ENCODE peak calls at places on chromosomes 3 and 15, in seven cellular contexts. One of them, this sample, is unnamed.

GRCh38 chr3:45509038-45509767 is 85.3 kb upstream of the LIMD1 start:
- DNase-seq in prostate gland: no peak
- DNase-seq in upper lobe of right lung: no peak
- DNase-seq in fibroblast of the aortic adventitia: peak
- DNase-seq in psoas muscle: no peak
- DNase-seq in dorsolateral prefrontal cortex: peak
- DNase-seq in H9: peak
- DNase-seq in this sample: no peak

GRCh38 chr3:171620825-171621434 is 160.7 kb upstream of the TNIK start:
- DNase-seq in prostate gland: no peak
- DNase-seq in upper lobe of right lung: no peak
- DNase-seq in fibroblast of the aortic adventitia: peak
- DNase-seq in psoas muscle: no peak
- DNase-seq in dorsolateral prefrontal cortex: no peak
- DNase-seq in H9: no peak
- DNase-seq in this sample: no peak

GRCh38 chr3:8560608-8561007 is 59.0 kb downstream of the LMCD1 start:
- DNase-seq in prostate gland: no peak
- DNase-seq in upper lobe of right lung: no peak
- DNase-seq in fibroblast of the aortic adventitia: peak
- DNase-seq in psoas muscle: no peak
- DNase-seq in dorsolateral prefrontal cortex: no peak
- DNase-seq in H9: no peak
- DNase-seq in this sample: no peak

GRCh38 chr3:34263014-34263714 is 464.7 kb downstream of the PDCD6IP start:
- DNase-seq in prostate gland: no peak
- DNase-seq in upper lobe of right lung: no peak
- DNase-seq in fibroblast of the aortic adventitia: no peak
- DNase-seq in psoas muscle: no peak
- DNase-seq in dorsolateral prefrontal cortex: peak
- DNase-seq in H9: no peak
- DNase-seq in this sample: no peak

GRCh38 chr15:29136815-29137214 is 132.8 kb downstream of the NSMCE3 start:
- DNase-seq in prostate gland: no peak
- DNase-seq in upper lobe of right lung: peak
- DNase-seq in fibroblast of the aortic adventitia: no peak
- DNase-seq in psoas muscle: no peak
- DNase-seq in dorsolateral prefrontal cortex: no peak
- DNase-seq in H9: peak
- DNase-seq in this sample: no peak

GRCh38 chr15:40471105-40471777 is 457 bp downstream of the CHST14 start:
- DNase-seq in prostate gland: no peak
- DNase-seq in upper lobe of right lung: peak
- DNase-seq in fibroblast of the aortic adventitia: no peak
- DNase-seq in psoas muscle: peak
- DNase-seq in dorsolateral prefrontal cortex: no peak
- DNase-seq in H9: peak
- DNase-seq in this sample: no peak

GRCh38 chr3:36164400-36164799 is 215.9 kb upstream of the STAC start:
- DNase-seq in prostate gland: no peak
- DNase-seq in upper lobe of right lung: no peak
- DNase-seq in fibroblast of the aortic adventitia: no peak
- DNase-seq in psoas muscle: no peak
- DNase-seq in dorsolateral prefrontal cortex: no peak
- DNase-seq in H9: no peak
- DNase-seq in this sample: no peak

GRCh38 chr15:91841861-91842260 is 11.6 kb upstream of the SLCO3A1 start:
- DNase-seq in prostate gland: no peak
- DNase-seq in upper lobe of right lung: no peak
- DNase-seq in fibroblast of the aortic adventitia: no peak
- DNase-seq in psoas muscle: no peak
- DNase-seq in dorsolateral prefrontal cortex: no peak
- DNase-seq in H9: no peak
- DNase-seq in this sample: no peak

GRCh38 chr3:99499235-99499798 is 139.1 kb upstream of the COL8A1 start:
- DNase-seq in prostate gland: no peak
- DNase-seq in upper lobe of right lung: no peak
- DNase-seq in fibroblast of the aortic adventitia: peak
- DNase-seq in psoas muscle: no peak
- DNase-seq in dorsolateral prefrontal cortex: no peak
- DNase-seq in H9: no peak
- DNase-seq in this sample: no peak

GRCh38 chr3:11080492-11080891 is 73.8 kb upstream of the HRH1 start:
- DNase-seq in prostate gland: no peak
- DNase-seq in upper lobe of right lung: peak
- DNase-seq in fibroblast of the aortic adventitia: no peak
- DNase-seq in psoas muscle: no peak
- DNase-seq in dorsolateral prefrontal cortex: no peak
- DNase-seq in H9: no peak
- DNase-seq in this sample: peak

GRCh38 chr3:46709721-46710120 is 7.9 kb downstream of the PRSS50 start:
- DNase-seq in prostate gland: no peak
- DNase-seq in upper lobe of right lung: peak
- DNase-seq in fibroblast of the aortic adventitia: no peak
- DNase-seq in psoas muscle: peak
- DNase-seq in dorsolateral prefrontal cortex: no peak
- DNase-seq in H9: no peak
- DNase-seq in this sample: no peak

GRCh38 chr3:112134335-112135124 is 1.5 kb upstream of the GCSAM start:
- DNase-seq in prostate gland: no peak
- DNase-seq in upper lobe of right lung: no peak
- DNase-seq in fibroblast of the aortic adventitia: peak
- DNase-seq in psoas muscle: no peak
- DNase-seq in dorsolateral prefrontal cortex: no peak
- DNase-seq in H9: no peak
- DNase-seq in this sample: no peak

GRCh38 chr15:78242128-78242527 is 7.8 kb upstream of the ACSBG1 start:
- DNase-seq in prostate gland: no peak
- DNase-seq in upper lobe of right lung: no peak
- DNase-seq in fibroblast of the aortic adventitia: no peak
- DNase-seq in psoas muscle: no peak
- DNase-seq in dorsolateral prefrontal cortex: no peak
- DNase-seq in H9: peak
- DNase-seq in this sample: no peak

GRCh38 chr15:61503383-61503969 is 274.4 kb upstream of the RORA start:
- DNase-seq in prostate gland: no peak
- DNase-seq in upper lobe of right lung: no peak
- DNase-seq in fibroblast of the aortic adventitia: no peak
- DNase-seq in psoas muscle: no peak
- DNase-seq in dorsolateral prefrontal cortex: no peak
- DNase-seq in H9: no peak
- DNase-seq in this sample: no peak

GRCh38 chr15:39250001-39250400 is 330.9 kb upstream of the THBS1 start:
- DNase-seq in prostate gland: no peak
- DNase-seq in upper lobe of right lung: no peak
- DNase-seq in fibroblast of the aortic adventitia: no peak
- DNase-seq in psoas muscle: no peak
- DNase-seq in dorsolateral prefrontal cortex: no peak
- DNase-seq in H9: no peak
- DNase-seq in this sample: no peak

GRCh38 chr15:56857828-56858227 is 60.6 kb upstream of the TCF12 start:
- DNase-seq in prostate gland: no peak
- DNase-seq in upper lobe of right lung: no peak
- DNase-seq in fibroblast of the aortic adventitia: no peak
- DNase-seq in psoas muscle: no peak
- DNase-seq in dorsolateral prefrontal cortex: no peak
- DNase-seq in H9: no peak
- DNase-seq in this sample: no peak

GRCh38 chr3:79039192-79039591 is 728.6 kb downstream of the ROBO1 start:
- DNase-seq in prostate gland: no peak
- DNase-seq in upper lobe of right lung: no peak
- DNase-seq in fibroblast of the aortic adventitia: peak
- DNase-seq in psoas muscle: no peak
- DNase-seq in dorsolateral prefrontal cortex: no peak
- DNase-seq in H9: no peak
- DNase-seq in this sample: no peak

GRCh38 chr3:190239325-190239724 is 82.9 kb downstream of the CLDN1 start:
- DNase-seq in prostate gland: no peak
- DNase-seq in upper lobe of right lung: no peak
- DNase-seq in fibroblast of the aortic adventitia: no peak
- DNase-seq in psoas muscle: no peak
- DNase-seq in dorsolateral prefrontal cortex: no peak
- DNase-seq in H9: no peak
- DNase-seq in this sample: no peak

GRCh38 chr15:58561321-58561720 is 129.5 kb downstream of the LIPC start:
- DNase-seq in prostate gland: no peak
- DNase-seq in upper lobe of right lung: no peak
- DNase-seq in fibroblast of the aortic adventitia: no peak
- DNase-seq in psoas muscle: no peak
- DNase-seq in dorsolateral prefrontal cortex: no peak
- DNase-seq in H9: no peak
- DNase-seq in this sample: no peak

GRCh38 chr15:77415450-77416448 is 4.2 kb downstream of the PEAK1 start:
- DNase-seq in prostate gland: no peak
- DNase-seq in upper lobe of right lung: no peak
- DNase-seq in fibroblast of the aortic adventitia: peak
- DNase-seq in psoas muscle: no peak
- DNase-seq in dorsolateral prefrontal cortex: no peak
- DNase-seq in H9: no peak
- DNase-seq in this sample: no peak

GRCh38 chr3:60025071-60026055 is 975.5 kb upstream of the CFAP20DC start:
- DNase-seq in prostate gland: no peak
- DNase-seq in upper lobe of right lung: no peak
- DNase-seq in fibroblast of the aortic adventitia: peak
- DNase-seq in psoas muscle: no peak
- DNase-seq in dorsolateral prefrontal cortex: no peak
- DNase-seq in H9: no peak
- DNase-seq in this sample: no peak

GRCh38 chr15:57527382-57528091 is 64.2 kb upstream of the MYZAP start:
- DNase-seq in prostate gland: peak
- DNase-seq in upper lobe of right lung: no peak
- DNase-seq in fibroblast of the aortic adventitia: peak
- DNase-seq in psoas muscle: no peak
- DNase-seq in dorsolateral prefrontal cortex: no peak
- DNase-seq in H9: peak
- DNase-seq in this sample: no peak

GRCh38 chr3:194689493-194689901 is 3.8 kb downstream of the FAM43A start:
- DNase-seq in prostate gland: no peak
- DNase-seq in upper lobe of right lung: no peak
- DNase-seq in fibroblast of the aortic adventitia: peak
- DNase-seq in psoas muscle: peak
- DNase-seq in dorsolateral prefrontal cortex: no peak
- DNase-seq in H9: no peak
- DNase-seq in this sample: peak

DNA sequence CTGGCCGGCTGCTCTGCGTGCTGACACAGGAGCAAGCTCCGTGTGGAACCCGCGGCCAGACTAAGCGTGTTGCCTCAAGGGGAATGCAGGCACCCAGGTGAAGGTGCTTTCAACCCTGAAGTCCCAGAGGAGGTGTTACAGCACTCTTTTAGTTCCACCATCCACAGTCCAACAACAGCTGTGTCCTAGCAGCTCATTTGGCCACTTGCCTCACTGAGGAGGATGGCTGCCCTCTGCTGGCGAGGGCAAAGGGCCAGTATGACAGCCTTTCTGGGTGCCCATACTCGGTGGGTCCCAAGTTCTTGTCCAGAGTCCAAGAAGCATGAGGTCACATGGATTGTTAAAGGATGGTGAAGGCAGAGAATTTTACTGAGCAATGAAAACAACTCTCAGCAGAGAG is 87.8 kb downstream of the C3orf85 start:
- DNase-seq in prostate gland: no peak
- DNase-seq in upper lobe of right lung: no peak
- DNase-seq in fibroblast of the aortic adventitia: no peak
- DNase-seq in psoas muscle: no peak
- DNase-seq in dorsolateral prefrontal cortex: no peak
- DNase-seq in H9: peak
- DNase-seq in this sample: no peak
- TF ChIP-seq CTCF in prostate gland: no peak
- TF ChIP-seq CTCF in upper lobe of right lung: peak
- TF ChIP-seq CTCF in fibroblast of the aortic adventitia: no peak
- TF ChIP-seq CTCF in psoas muscle: no peak
- TF ChIP-seq CTCF in dorsolateral prefrontal cortex: no peak
- TF ChIP-seq CTCF in H9: peak
- TF ChIP-seq CTCF in this sample: no peak

DNA sequence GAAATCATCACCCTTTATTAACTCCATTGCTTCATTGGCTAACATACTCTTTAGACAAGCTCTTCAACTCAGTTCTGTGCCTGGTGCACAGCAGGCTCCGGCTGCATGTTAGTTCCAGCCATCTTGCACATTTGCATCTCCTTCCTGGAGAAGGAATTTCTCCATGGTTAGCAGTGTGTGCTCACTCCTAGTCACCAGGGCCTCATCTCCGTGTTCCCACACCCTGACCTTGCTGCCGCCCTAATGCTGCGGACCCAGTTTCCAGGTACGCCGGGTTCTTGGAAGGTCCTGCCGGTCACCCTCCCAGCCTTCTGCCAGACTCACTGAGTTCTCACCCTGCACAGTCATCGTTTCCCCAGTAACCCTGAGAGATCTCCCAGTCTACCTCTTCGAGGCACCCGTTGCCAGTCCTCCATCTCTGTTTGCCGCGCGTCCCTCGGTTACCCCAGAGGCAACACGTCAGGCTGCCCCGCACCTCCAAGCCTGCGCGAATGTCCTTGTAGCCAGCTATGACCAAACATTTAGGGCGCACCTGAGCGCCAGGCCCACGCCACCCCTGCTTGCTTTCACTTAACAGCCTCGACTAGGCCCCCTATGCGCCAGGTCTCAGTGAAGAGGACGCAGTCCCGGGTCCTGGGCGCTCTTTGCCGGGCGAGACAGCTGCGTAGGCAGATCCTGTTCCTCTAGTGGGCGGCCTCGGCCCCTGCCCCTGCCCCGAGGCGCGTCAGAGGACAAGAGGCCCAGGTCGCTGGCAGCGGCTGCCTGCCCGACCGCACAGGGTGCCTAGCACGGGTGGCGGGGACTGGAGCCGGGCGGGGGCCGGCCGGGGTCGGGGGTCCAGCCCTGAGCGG is 744 bp upstream of the ZNF592 start:
- DNase-seq in prostate gland: peak
- DNase-seq in upper lobe of right lung: peak
- DNase-seq in fibroblast of the aortic adventitia: peak
- DNase-seq in psoas muscle: peak
- DNase-seq in dorsolateral prefrontal cortex: peak
- DNase-seq in H9: peak
- DNase-seq in this sample: no peak
- TF ChIP-seq CTCF in prostate gland: no peak
- TF ChIP-seq CTCF in upper lobe of right lung: no peak
- TF ChIP-seq CTCF in fibroblast of the aortic adventitia: peak
- TF ChIP-seq CTCF in psoas muscle: no peak
- TF ChIP-seq CTCF in dorsolateral prefrontal cortex: peak
- TF ChIP-seq CTCF in H9: no peak
- TF ChIP-seq CTCF in this sample: no peak

GRCh38 chr15:25710184-25710583 is 152.9 kb downstream of the ATP10A start:
- DNase-seq in prostate gland: peak
- DNase-seq in upper lobe of right lung: peak
- DNase-seq in fibroblast of the aortic adventitia: peak
- DNase-seq in psoas muscle: peak
- DNase-seq in dorsolateral prefrontal cortex: no peak
- DNase-seq in H9: peak
- DNase-seq in this sample: no peak
- TF ChIP-seq CTCF in prostate gland: peak
- TF ChIP-seq CTCF in upper lobe of right lung: peak
- TF ChIP-seq CTCF in fibroblast of the aortic adventitia: peak
- TF ChIP-seq CTCF in psoas muscle: peak
- TF ChIP-seq CTCF in dorsolateral prefrontal cortex: peak
- TF ChIP-seq CTCF in H9: peak
- TF ChIP-seq CTCF in this sample: peak

DNA sequence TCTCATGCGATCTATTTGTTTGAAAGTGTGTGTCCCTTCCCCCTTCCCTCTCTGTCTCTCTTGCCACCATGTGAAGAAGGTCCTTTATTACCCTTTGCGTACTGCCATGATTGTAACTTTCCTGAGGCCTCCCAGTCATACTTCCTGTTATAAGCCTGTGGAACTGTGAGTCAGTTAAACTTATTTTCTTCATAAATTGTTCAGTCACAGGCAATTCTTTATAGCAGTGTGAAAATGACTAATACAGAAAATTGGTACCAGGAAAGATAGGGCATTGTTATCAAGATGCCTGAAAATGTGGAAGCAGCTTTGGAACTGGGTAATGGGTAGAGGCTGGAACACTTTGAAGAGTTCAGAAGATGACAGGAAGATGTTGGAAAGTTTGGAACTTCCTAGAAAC is 743.7 kb upstream of the NECTIN3 start:
- DNase-seq in prostate gland: no peak
- DNase-seq in upper lobe of right lung: no peak
- DNase-seq in fibroblast of the aortic adventitia: no peak
- DNase-seq in psoas muscle: no peak
- DNase-seq in dorsolateral prefrontal cortex: no peak
- DNase-seq in H9: no peak
- DNase-seq in this sample: no peak
- TF ChIP-seq CTCF in prostate gland: no peak
- TF ChIP-seq CTCF in upper lobe of right lung: no peak
- TF ChIP-seq CTCF in fibroblast of the aortic adventitia: no peak
- TF ChIP-seq CTCF in psoas muscle: no peak
- TF ChIP-seq CTCF in dorsolateral prefrontal cortex: no peak
- TF ChIP-seq CTCF in H9: no peak
- TF ChIP-seq CTCF in this sample: no peak

This sample was measured in osteocyte.